ENCODE peak calls at places on chromosome 19, in six cellular contexts. N, B, X, Z, A and J are unnamed samples.

GRCh38 chr19:48683349-48683748 is 10.5 kb upstream of the NTN5 start:
- DNase-seq in N (peak; percentile 66), B (no peak), X (peak; percentile 19), Z (no peak), A (peak; percentile 65), J (peak; percentile 62)

GRCh38 chr19:12047868-12048267 is 4.9 kb downstream of the ZNF878 start:
- DNase-seq in N (no peak), B (no peak), X (peak; percentile 11), Z (no peak), A (no peak), J (no peak)

GRCh38 chr19:48480151-48480475 is 10.9 kb downstream of the CYTH2 start:
- DNase-seq in N (peak; percentile 70), B (no peak), X (no peak), Z (peak; percentile 38), A (peak; percentile 48), J (peak; percentile 43)

GRCh38 chr19:30671622-30672051 is 299.5 kb downstream of the ZNF536 start:
- DNase-seq in N (peak; percentile 59), B (no peak), X (no peak), Z (peak; percentile 41), A (no peak), J (no peak)

GRCh38 chr19:14843169-14843568 is 5.6 kb downstream of the OR7A10 start:
- DNase-seq in N (no peak), B (no peak), X (no peak), Z (no peak), A (no peak), J (no peak)

GRCh38 chr19:8069116-8069973 is 16.8 kb downstream of the CCL25 start:
- DNase-seq in N (no peak), B (no peak), X (no peak), Z (no peak), A (no peak), J (no peak)

GRCh38 chr19:45070861-45071544 is 5.3 kb downstream of the ZNF296 start:
- DNase-seq in N (no peak), B (peak; percentile 62), X (no peak), Z (no peak), A (no peak), J (no peak)

GRCh38 chr19:30649934-30650614 is 277.9 kb downstream of the ZNF536 start:
- DNase-seq in N (no peak), B (no peak), X (peak; percentile 51), Z (no peak), A (peak; percentile 73), J (peak; percentile 51)

GRCh38 chr19:41194157-41194552 is 1.1 kb downstream of the CYP2S1 start:
- DNase-seq in N (no peak), B (no peak), X (no peak), Z (no peak), A (no peak), J (no peak)

GRCh38 chr19:44113784-44114390 is 688 bp downstream of the ZNF225 start:
- DNase-seq in N (no peak), B (no peak), X (peak; percentile 27), Z (no peak), A (no peak), J (no peak)

GRCh38 chr19:37304190-37304883 is 66.6 kb upstream of the ZNF527 start:
- DNase-seq in N (peak; percentile 68), B (no peak), X (no peak), Z (no peak), A (no peak), J (no peak)

GRCh38 chr19:37313335-37313627 is 57.6 kb upstream of the ZNF527 start:
- DNase-seq in N (no peak), B (no peak), X (no peak), Z (no peak), A (no peak), J (no peak)

GRCh38 chr19:37304884-37305255 is 66.0 kb upstream of the ZNF527 start:
- DNase-seq in N (no peak), B (no peak), X (no peak), Z (no peak), A (no peak), J (no peak)

GRCh38 chr19:37306383-37306963 is 64.4 kb upstream of the ZNF527 start:
- DNase-seq in N (no peak), B (no peak), X (no peak), Z (no peak), A (no peak), J (no peak)

GRCh38 chr19:37309834-37310575 is 60.9 kb upstream of the ZNF527 start:
- DNase-seq in N (no peak), B (no peak), X (no peak), Z (no peak), A (no peak), J (no peak)
- TF ChIP-seq CTCF in N (no peak), B (no peak), X (no peak), Z (no peak), A (no peak), J (no peak)

GRCh38 chr19:35557539-35558399 is 5.7 kb downstream of the ATP4A start:
- DNase-seq in N (peak; percentile 51), B (peak; percentile 72), X (peak; percentile 33), Z (no peak), A (peak; percentile 50), J (peak; percentile 46)
- H3K4me3 ChIP-seq in N (peak overlapping the region; percentile 56), B (peak overlapping the region; percentile 49), X (peak overlapping the region; percentile 52), Z (no peak overlapping the region), A (peak overlapping the region; percentile 50), J (peak overlapping the region; percentile 39)

GRCh38 chr19:29605653-29606419 is at the start of gene POP4:
- DNase-seq in N (peak; percentile 98), B (peak; percentile 95), X (peak; percentile 94), Z (peak; percentile 96), A (peak; percentile 96), J (peak; percentile 95)
- TF ChIP-seq CTCF in N (no peak), B (no peak), X (no peak), Z (no peak), A (no peak), J (no peak)

GRCh38 chr19:18208098-18208951 is 4.5 kb upstream of the RAB3A start:
- DNase-seq in N (peak; percentile 44), B (no peak), X (peak; percentile 94), Z (no peak), A (peak; percentile 49), J (no peak)
- H3K4me3 ChIP-seq in N (no peak overlapping the region), B (no peak overlapping the region), X (no peak overlapping the region), Z (no peak overlapping the region), A (no peak overlapping the region), J (no peak overlapping the region)

GRCh38 chr19:4911786-4912672 is 2.7 kb downstream of the UHRF1 start:
- DNase-seq in N (peak; percentile 32), B (peak; percentile 36), X (peak; percentile 100), Z (peak; percentile 59), A (peak; percentile 100), J (peak; percentile 99)
- TF ChIP-seq CTCF in N (peak; percentile 68), B (peak; percentile 68), X (peak; percentile 86), Z (peak; percentile 86), A (peak; percentile 76), J (peak; percentile 65)

GRCh38 chr19:38307076-38307475 is 3.0 kb downstream of the C19orf33 start:
- DNase-seq in N (no peak), B (no peak), X (no peak), Z (no peak), A (no peak), J (no peak)

GRCh38 chr19:38303517-38304351 is at the start of gene C19orf33:
- DNase-seq in N (peak; percentile 32), B (peak; percentile 56), X (no peak), Z (no peak), A (no peak), J (peak; percentile 17)

GRCh38 chr19:38306236-38306635 is 2.2 kb downstream of the C19orf33 start:
- DNase-seq in N (no peak), B (no peak), X (no peak), Z (no peak), A (no peak), J (no peak)

GRCh38 chr19:38304352-38304865 is 358 bp downstream of the C19orf33 start:
- DNase-seq in N (no peak), B (no peak), X (no peak), Z (no peak), A (no peak), J (no peak)

GRCh38 chr19:38304866-38305429 is 897 bp downstream of the C19orf33 start:
- DNase-seq in N (peak; percentile 55), B (peak; percentile 54), X (no peak), Z (peak; percentile 51), A (no peak), J (peak; percentile 61)
- H3K4me3 ChIP-seq in N (peak overlapping the region; percentile 51), B (peak overlapping the region; percentile 13), X (no peak overlapping the region), Z (no peak overlapping the region), A (no peak overlapping the region), J (no peak overlapping the region)